ENCODE peak calls at places on chromosomes 7 and 10, in ten cellular contexts. G is IMR-90; P is colonic mucosa; E is DND-41; C is thoracic aorta; J is endodermal cell; L is heart left ventricle; R is CD4-positive, CD25-positive, alpha-beta regulatory T cell; V is K562; S is mammary epithelial cell. O is an unnamed sample.

GRCh38 chr7:37534893-37535610 is 86.4 kb upstream of the ELMO1 start:
- DNase-seq in S (no peak), L (no peak), C (no peak), E (no peak), V (no peak), P (no peak), G (no peak), R (no peak), J (no peak), O (no peak)

GRCh38 chr10:123475466-123475865 is 190.7 kb upstream of the GPR26 start:
- DNase-seq in L (no peak), E (no peak), G (no peak), V (peak), P (no peak), S (no peak), C (no peak), R (no peak), J (no peak), O (no peak)

GRCh38 chr7:24779283-24779655 is 22.0 kb upstream of the GSDME start:
- DNase-seq in V (no peak), E (no peak), C (no peak), R (no peak), G (no peak), J (no peak), L (no peak), S (no peak), P (no peak), O (no peak)

GRCh38 chr10:61378865-61379264 is 74.3 kb downstream of the TMEM26 start:
- DNase-seq in G (no peak), V (no peak), J (no peak), P (no peak), L (no peak), R (no peak), S (no peak), C (no peak), E (no peak), O (no peak)

GRCh38 chr10:113007821-113008220 is 57.8 kb downstream of the TCF7L2 start:
- DNase-seq in R (peak), J (no peak), C (no peak), E (peak), L (no peak), V (no peak), S (no peak), P (no peak), G (no peak), O (no peak)

GRCh38 chr10:29033311-29033940 is 255.4 kb upstream of the LYZL1 start:
- DNase-seq in L (no peak), V (no peak), S (no peak), J (no peak), P (no peak), R (no peak), C (no peak), E (no peak), G (no peak), O (no peak)

GRCh38 chr7:166370-167060 is 25.9 kb upstream of the FAM20C start:
- DNase-seq in J (no peak), V (no peak), E (no peak), C (no peak), P (peak), R (no peak), L (no peak), G (no peak), S (no peak), O (no peak)

GRCh38 chr10:3784510-3785250 is at the start of gene KLF6:
- DNase-seq in C (no peak), P (peak), J (no peak), L (peak), E (peak), R (no peak), G (peak), V (no peak), S (no peak), O (peak)

GRCh38 chr7:82805527-82805960 is 357.1 kb downstream of the PCLO start:
- DNase-seq in R (no peak), E (no peak), G (peak), S (peak), L (no peak), V (no peak), J (no peak), P (no peak), C (no peak), O (no peak)

GRCh38 chr10:133357293-133358151 is at the start of gene FUOM:
- DNase-seq in E (peak), P (no peak), R (peak), G (peak), L (peak), V (peak), C (no peak), J (peak), S (no peak), O (no peak)

GRCh38 chr7:64184376-64184775 is 22.6 kb upstream of the ZNF735 start:
- DNase-seq in L (no peak), C (no peak), G (no peak), J (no peak), E (no peak), S (no peak), V (no peak), P (no peak), R (no peak), O (no peak)

GRCh38 chr10:100506596-100507356 is 12.9 kb downstream of the SEC31B start:
- DNase-seq in P (no peak), V (no peak), L (no peak), C (no peak), E (no peak), R (no peak), S (peak), J (no peak), G (peak), O (no peak)

GRCh38 chr10:119132521-119133345 is 28.8 kb downstream of the DENND10 start:
- DNase-seq in L (no peak), R (peak), G (no peak), C (no peak), S (no peak), V (no peak), J (no peak), P (no peak), E (peak), O (no peak)

GRCh38 chr7:2886900-2887299 is 42.8 kb upstream of the GNA12 start:
- DNase-seq in S (peak), E (peak), C (no peak), J (peak), P (peak), G (peak), R (peak), V (peak), L (no peak), O (no peak)

GRCh38 chr7:80781146-80781545 is 137.7 kb downstream of the SEMA3C start:
- DNase-seq in J (no peak), L (no peak), C (no peak), P (no peak), V (no peak), R (no peak), S (no peak), E (no peak), G (no peak), O (no peak)

GRCh38 chr7:82319674-82320118 is 123.9 kb downstream of the CACNA2D1 start:
- DNase-seq in J (no peak), C (peak), S (peak), E (no peak), P (peak), V (no peak), L (peak), G (peak), R (no peak), O (peak)

GRCh38 chr7:116616555-116617059 is 55.4 kb upstream of the MET start:
- DNase-seq in C (no peak), P (no peak), G (peak), S (peak), V (no peak), E (no peak), J (no peak), R (no peak), L (no peak), O (no peak)

GRCh38 chr7:48096273-48096672 is 7.2 kb downstream of the UPP1 start:
- DNase-seq in R (peak), V (no peak), C (no peak), J (peak), L (no peak), E (no peak), G (no peak), S (no peak), P (no peak), O (no peak)

GRCh38 chr10:71527135-71527534 is 130.4 kb downstream of the CDH23 start:
- DNase-seq in V (no peak), L (no peak), S (no peak), R (no peak), J (no peak), E (no peak), G (no peak), C (no peak), P (no peak), O (no peak)

GRCh38 chr10:51821045-51821444 is 121.7 kb upstream of the CSTF2T start:
- DNase-seq in L (no peak), P (no peak), C (no peak), G (no peak), S (no peak), R (no peak), E (no peak), V (no peak), J (no peak), O (no peak)

GRCh38 chr7:34734786-34735185 is 76.8 kb downstream of the NPSR1 start:
- DNase-seq in C (no peak), E (no peak), G (no peak), J (no peak), S (no peak), L (no peak), V (no peak), R (no peak), P (no peak), O (no peak)

GRCh38 chr7:16661924-16662323 is 15.9 kb downstream of the BZW2 start:
- DNase-seq in E (no peak), C (no peak), S (no peak), L (peak), J (no peak), P (no peak), V (peak), R (no peak), G (no peak), O (no peak)

GRCh38 chr10:75400769-75401568 is 595 bp downstream of the ZNF503 start:
- DNase-seq in P (peak), V (no peak), R (no peak), C (no peak), J (peak), S (peak), E (no peak), G (peak), L (peak), O (peak)

GRCh38 chr7:112484671-112485097 is 3.9 kb downstream of the LSMEM1 start:
- DNase-seq in J (no peak), C (peak), L (no peak), S (peak), V (peak), G (peak), R (no peak), P (no peak), E (no peak), O (no peak)

GRCh38 chr10:94623572-94623971 is 60.0 kb upstream of the CYP2C18 start:
- DNase-seq in R (no peak), P (no peak), E (no peak), C (no peak), L (no peak), G (no peak), V (no peak), J (peak), S (no peak), O (no peak)

GRCh38 chr10:75395955-75396860 is 5.4 kb downstream of the ZNF503 start:
- DNase-seq in G (no peak), V (no peak), J (peak), S (peak), L (peak), C (no peak), E (no peak), R (no peak), P (peak), O (peak)

GRCh38 chr10:127018766-127019165 is 113.5 kb downstream of the DOCK1 start:
- DNase-seq in P (no peak), E (no peak), J (no peak), G (no peak), S (no peak), V (no peak), R (no peak), C (no peak), L (no peak), O (peak)

GRCh38 chr10:125692246-125692931 is 9.4 kb upstream of the TEX36 start:
- DNase-seq in L (no peak), V (no peak), S (no peak), R (no peak), J (no peak), G (peak), P (no peak), C (no peak), E (no peak), O (no peak)

GRCh38 chr10:79031723-79032122 is 37.0 kb upstream of the ZMIZ1 start:
- DNase-seq in S (no peak), V (peak), P (no peak), J (peak), E (no peak), L (no peak), C (no peak), R (no peak), G (no peak), O (peak)

GRCh38 chr7:116521046-116521664 is 3.7 kb upstream of the CAV1 start:
- DNase-seq in G (peak), S (peak), R (no peak), P (no peak), C (no peak), L (no peak), J (no peak), E (no peak), V (no peak), O (no peak)

DNA sequence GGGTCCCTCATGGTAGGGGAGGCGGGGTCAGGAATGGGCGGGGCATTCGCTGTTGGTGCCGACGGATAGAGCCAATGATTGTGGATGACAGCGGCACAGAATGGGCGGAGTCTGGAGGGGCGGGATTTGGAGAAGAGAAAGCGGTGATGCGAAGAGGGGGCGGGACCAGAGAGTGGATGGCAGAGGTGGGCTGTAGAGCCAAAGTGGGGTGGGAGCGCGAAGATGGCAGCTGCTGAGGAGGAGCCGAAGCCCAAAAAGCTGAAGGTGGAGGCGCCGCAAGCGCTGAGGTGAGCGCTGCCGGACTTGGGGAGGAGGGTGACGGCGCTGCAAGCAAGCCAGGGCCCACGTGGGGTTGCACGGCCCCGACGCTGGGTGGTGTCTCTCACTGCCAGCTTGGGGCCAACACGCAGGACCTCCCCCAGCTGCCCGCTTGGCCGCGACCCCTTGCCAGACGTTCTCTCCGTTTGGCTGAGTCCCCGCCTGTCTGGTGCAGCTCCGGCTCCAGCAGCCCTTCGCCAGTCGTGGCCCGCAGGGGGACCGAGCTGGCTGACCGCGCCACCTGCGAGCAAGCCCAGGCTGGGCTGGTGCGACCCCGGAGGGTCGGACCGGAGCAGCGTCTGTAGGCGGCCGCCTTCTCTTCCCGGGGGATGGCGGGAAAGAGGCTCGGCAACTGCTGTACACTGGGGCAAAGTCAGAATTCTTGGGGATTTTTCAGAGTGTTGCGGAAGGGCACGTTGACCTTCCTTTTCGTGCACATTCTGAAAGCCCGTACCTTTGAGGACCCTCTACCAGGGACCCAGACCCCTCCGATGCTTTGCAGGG is at the start of gene ADK:
- DNase-seq in R (peak), C (peak), J (peak), P (peak), S (peak), E (peak), L (peak), G (peak), V (peak), O (peak)
- H3K27ac ChIP-seq in R (peak), C (peak), J (peak), P (peak), S (peak), E (peak), L (peak), G (peak), V (peak), O (peak)

GRCh38 chr10:97499561-97500296 is 1.0 kb downstream of the UBTD1 start:
- DNase-seq in E (no peak), J (no peak), C (peak), S (peak), V (peak), L (peak), P (peak), G (peak), R (no peak), O (peak)
- H3K27ac ChIP-seq in E (no peak), J (no peak), C (peak), S (peak), V (no peak), L (peak), P (peak), G (peak), R (no peak), O (peak)

GRCh38 chr7:44987996-44988395 is 9.2 kb upstream of the MYO1G start:
- DNase-seq in J (no peak), E (no peak), S (no peak), G (no peak), C (no peak), R (no peak), L (no peak), P (no peak), V (peak), O (no peak)
- H3K27ac ChIP-seq in J (no peak), E (no peak), S (no peak), G (no peak), C (no peak), R (no peak), L (no peak), P (no peak), V (peak), O (no peak)

GRCh38 chr7:139068543-139069399 is 32.9 kb upstream of the ZC3HAV1L start:
- DNase-seq in C (no peak), J (no peak), R (no peak), P (no peak), G (no peak), L (no peak), V (no peak), S (no peak), E (no peak), O (no peak)
- H3K27ac ChIP-seq in C (no peak), J (no peak), R (no peak), P (no peak), G (no peak), L (no peak), V (no peak), S (no peak), E (peak), O (no peak)

GRCh38 chr7:122520961-122521555 is 177.9 kb downstream of the RNF133 start:
- DNase-seq in E (no peak), V (no peak), J (no peak), P (no peak), R (no peak), S (no peak), C (no peak), L (no peak), G (no peak), O (no peak)

GRCh38 chr7:122528879-122529481 is 169.9 kb downstream of the RNF133 start:
- DNase-seq in R (peak), S (peak), E (no peak), C (no peak), P (no peak), G (peak), V (peak), L (no peak), J (no peak), O (no peak)

GRCh38 chr7:122521767-122522166 is 177.2 kb downstream of the RNF133 start:
- DNase-seq in P (no peak), C (no peak), E (no peak), J (no peak), L (no peak), V (no peak), S (no peak), R (no peak), G (no peak), O (no peak)

GRCh38 chr7:122525355-122525754 is 173.6 kb downstream of the RNF133 start:
- DNase-seq in S (no peak), C (no peak), J (no peak), P (no peak), E (no peak), R (no peak), L (no peak), G (no peak), V (no peak), O (no peak)
- H3K27ac ChIP-seq in S (no peak), C (no peak), J (no peak), P (no peak), E (no peak), R (no peak), L (no peak), G (no peak), V (no peak), O (no peak)